ENCODE peak calls at places on chromosomes 13 and 19, in six cellular contexts. S is ovary, B is heart left ventricle, U is A549, E is tibial nerve, H is thyroid gland. G is an unnamed sample. For H3K4me1, the result is how much of the 10 kb centered on the place peaks cover.

GRCh38 chr19:23116802-23117571 is at the start of gene ZNF730:
- DNase-seq in H (peak), E (peak), U (no peak), S (peak), B (peak), G (peak)

GRCh38 chr13:79282976-79283375 is 123.1 kb downstream of the RBM26 start:
- DNase-seq in E (no peak), B (no peak), H (no peak), U (no peak), S (no peak), G (no peak)

GRCh38 chr19:39166571-39167391 is 30.0 kb upstream of the NCCRP1 start:
- DNase-seq in U (no peak), E (no peak), B (peak), S (peak), H (peak), G (peak)

GRCh38 chr19:7199613-7200533 is 94.3 kb downstream of the INSR start:
- DNase-seq in U (peak), S (no peak), E (no peak), H (no peak), B (no peak), G (peak)

GRCh38 chr13:76852991-76853390 is 33.2 kb downstream of the KCTD12 start:
- DNase-seq in S (no peak), U (no peak), H (no peak), B (no peak), E (no peak), G (no peak)

GRCh38 chr13:24493356-24493755 is 19.2 kb downstream of the PARP4 start:
- DNase-seq in B (no peak), H (no peak), E (no peak), U (no peak), S (no peak), G (no peak)

GRCh38 chr13:100660761-100661160 is 13.8 kb downstream of the TMTC4 start:
- DNase-seq in H (no peak), B (no peak), U (no peak), S (no peak), E (no peak), G (no peak)

GRCh38 chr13:110230661-110231347 is 76.2 kb downstream of the COL4A1 start:
- DNase-seq in U (no peak), S (no peak), E (no peak), B (no peak), H (no peak), G (no peak)

GRCh38 chr13:106520205-106521004 is 15.1 kb downstream of the EFNB2 start:
- DNase-seq in U (no peak), B (no peak), E (no peak), S (no peak), H (no peak), G (no peak)

GRCh38 chr19:16180611-16181010 is 4.6 kb upstream of the FAM32A start:
- DNase-seq in B (no peak), U (no peak), E (no peak), S (no peak), H (no peak), G (no peak)

GRCh38 chr13:27708325-27708724 is 84.0 kb upstream of the GSX1 start:
- DNase-seq in H (no peak), B (no peak), U (no peak), S (no peak), E (no peak), G (no peak)

GRCh38 chr13:53189162-53189561 is 160.5 kb downstream of the OLFM4 start:
- DNase-seq in U (no peak), E (no peak), B (no peak), S (no peak), H (no peak), G (no peak)

GRCh38 chr13:40375522-40376171 is 290.8 kb downstream of the FOXO1 start:
- DNase-seq in S (no peak), E (peak), U (no peak), H (no peak), B (no peak), G (no peak)

GRCh38 chr19:16024266-16025107 is 51.8 kb upstream of the TPM4 start:
- DNase-seq in U (no peak), S (no peak), E (no peak), H (no peak), B (no peak), G (no peak)

GRCh38 chr19:55687281-55688172 is 12.5 kb downstream of the EPN1 start:
- DNase-seq in B (no peak), U (no peak), H (no peak), S (peak), E (no peak), G (peak)

GRCh38 chr19:20238025-20238623 is 71.1 kb downstream of the ZNF486 start:
- DNase-seq in H (peak), S (peak), E (peak), U (no peak), B (peak), G (peak)

GRCh38 chr13:23411220-23411619 is 22.3 kb downstream of the SACS start:
- DNase-seq in U (no peak), E (no peak), B (no peak), H (no peak), S (no peak), G (no peak)

GRCh38 chr13:93786846-93787245 is 560.2 kb downstream of the GPC6 start:
- DNase-seq in U (no peak), H (no peak), B (no peak), E (no peak), S (no peak), G (no peak)

GRCh38 chr13:73326215-73326558 is 267.4 kb downstream of the KLF5 start:
- DNase-seq in E (no peak), U (no peak), S (no peak), B (no peak), H (no peak), G (no peak)

GRCh38 chr19:409515-410242 is 732 bp upstream of the C2CD4C start:
- DNase-seq in S (peak), B (no peak), E (peak), U (peak), H (peak), G (no peak)

GRCh38 chr13:51729853-51730553 is 74.0 kb downstream of the DHRS12 start:
- DNase-seq in B (no peak), U (no peak), E (no peak), H (no peak), S (peak), G (peak)

GRCh38 chr13:46684287-46685001 is 112.5 kb downstream of the ESD start:
- DNase-seq in U (no peak), S (no peak), B (no peak), E (no peak), H (no peak), G (no peak)

GRCh38 chr19:13404236-13404635 is 102.0 kb downstream of the CACNA1A start:
- DNase-seq in U (no peak), H (no peak), E (no peak), S (no peak), B (no peak), G (no peak)

GRCh38 chr13:40446365-40446764 is 220.1 kb downstream of the FOXO1 start:
- DNase-seq in S (no peak), B (no peak), H (no peak), E (no peak), U (no peak), G (no peak)

GRCh38 chr13:27001705-27002104 is 169.9 kb downstream of the USP12 start:
- DNase-seq in S (no peak), U (no peak), H (no peak), B (no peak), E (no peak), G (peak)

GRCh38 chr19:54470991-54471782 is 1.9 kb downstream of the CDC42EP5 start:
- DNase-seq in E (peak), S (peak), U (no peak), B (peak), H (no peak), G (peak)

GRCh38 chr13:44098559-44098958 is 218.9 kb downstream of the LACC1 start:
- DNase-seq in B (no peak), H (no peak), E (no peak), S (no peak), U (no peak), G (no peak)

GRCh38 chr13:111913790-111914189 is 153.2 kb upstream of the SOX1 start:
- DNase-seq in E (no peak), B (peak), H (no peak), S (peak), U (no peak), G (no peak)

GRCh38 chr19:48186015-48186414 is 15.5 kb downstream of the ZSWIM9 start:
- DNase-seq in H (no peak), U (no peak), S (no peak), E (no peak), B (no peak), G (no peak)

GRCh38 chr19:16898306-16899015 is 9.7 kb downstream of the F2RL3 start:
- DNase-seq in S (no peak), E (no peak), U (no peak), H (no peak), B (no peak), G (no peak)

GRCh38 chr13:60583911-60584753 is 187.1 kb downstream of the TDRD3 start:
- DNase-seq in B (no peak), E (peak), H (no peak), S (no peak), U (no peak), G (peak)

GRCh38 chr13:59975807-59976445 is 187.8 kb downstream of the DIAPH3 start:
- DNase-seq in S (no peak), H (no peak), E (no peak), U (no peak), B (no peak), G (no peak)

GRCh38 chr19:6374711-6375410 is 872 bp downstream of the PSPN start:
- DNase-seq in S (peak), B (no peak), H (no peak), U (no peak), E (no peak), G (no peak)

GRCh38 chr19:1062387-1063029 is 4.5 kb upstream of the ARHGAP45 start:
- DNase-seq in S (no peak), U (no peak), E (no peak), B (no peak), H (no peak), G (no peak)

GRCh38 chr13:34672631-34673030 is 269.4 kb upstream of the NBEA start:
- DNase-seq in U (no peak), H (no peak), E (no peak), B (no peak), S (no peak), G (no peak)

GRCh38 chr13:42985312-42986175 is 6.5 kb downstream of the EPSTI1 start:
- DNase-seq in H (no peak), E (no peak), U (no peak), S (no peak), B (no peak), G (peak)

GRCh38 chr13:25214371-25215252 is 42.5 kb upstream of the AMER2 start:
- DNase-seq in E (peak), H (no peak), B (no peak), U (no peak), S (peak), G (no peak)

GRCh38 chr19:38665950-38666661 is 18.7 kb downstream of the ACTN4 start:
- DNase-seq in H (peak), B (peak), S (peak), U (no peak), E (peak), G (peak)

GRCh38 chr19:29596885-29597525 is 9.1 kb upstream of the POP4 start:
- DNase-seq in H (no peak), S (no peak), E (no peak), U (no peak), B (no peak), G (no peak)

GRCh38 chr19:49766938-49767315 is at the start of gene AP2A1:
- DNase-seq in H (no peak), B (no peak), S (no peak), U (no peak), E (peak), G (no peak)
- TF ChIP-seq POLR2A in H (no peak), B (peak), S (peak), U (peak), E (peak), G (peak)

DNA sequence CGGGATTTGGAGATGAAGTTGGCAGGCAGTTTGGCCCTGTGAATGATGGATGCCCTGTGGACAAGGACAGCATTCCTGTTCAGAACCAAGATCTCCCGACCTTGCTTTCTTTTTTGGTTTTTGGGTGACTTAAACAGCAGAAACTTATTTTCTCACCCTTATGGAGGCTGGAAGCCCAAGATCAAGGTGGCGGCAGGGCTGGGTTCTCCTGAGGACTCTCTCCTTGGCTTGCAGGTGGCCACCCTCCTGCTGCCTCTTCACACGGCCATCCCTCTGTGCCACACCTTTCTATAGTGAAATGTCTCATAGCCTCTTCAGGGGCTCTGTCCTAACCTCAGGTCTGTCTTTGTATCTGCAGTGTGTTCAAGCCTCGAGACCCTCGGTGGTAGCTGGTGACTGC is 14.0 kb downstream of the ZNF333 start:
- DNase-seq in S (no peak), U (no peak), B (no peak), E (no peak), H (no peak), G (no peak)
- H3K4me1 ChIP-seq in S (under half), U (under half), B (under half), E (under half), H (under half), G (under half)

GRCh38 chr13:33204130-33204927 is 81.2 kb downstream of the STARD13 start:
- DNase-seq in E (peak), U (no peak), S (peak), H (no peak), B (peak), G (peak)
- TF ChIP-seq POLR2A in E (no peak), U (no peak), S (no peak), H (no peak), B (no peak), G (no peak)

GRCh38 chr13:30737511-30738342 is 2.4 kb downstream of the ALOX5AP start:
- DNase-seq in U (no peak), H (no peak), B (peak), S (no peak), E (no peak), G (no peak)

GRCh38 chr13:30735025-30735967 is at the start of gene ALOX5AP:
- DNase-seq in B (no peak), U (no peak), E (no peak), S (no peak), H (no peak), G (peak)

GRCh38 chr13:30736461-30736860 is 1.1 kb downstream of the ALOX5AP start:
- DNase-seq in S (no peak), E (no peak), B (no peak), H (no peak), U (no peak), G (no peak)

GRCh38 chr13:30738526-30738925 is 3.2 kb downstream of the ALOX5AP start:
- DNase-seq in B (no peak), S (no peak), U (no peak), E (no peak), H (no peak), G (no peak)

GRCh38 chr13:30736921-30737320 is 1.6 kb downstream of the ALOX5AP start:
- DNase-seq in B (no peak), S (no peak), E (no peak), H (no peak), U (no peak), G (no peak)
- H3K4me1 ChIP-seq in B (under half), S (under half), E (under half), H (under half), U (under half), G (under half)

GRCh38 chr19:18281082-18282020 is at the start of gene JUND:
- DNase-seq in B (peak), E (peak), H (peak), U (peak), S (peak), G (peak)

GRCh38 chr19:18283338-18283737 is 1.9 kb upstream of the JUND start:
- DNase-seq in B (no peak), U (no peak), H (no peak), S (peak), E (no peak), G (no peak)

GRCh38 chr19:18282021-18282787 is 782 bp upstream of the JUND start:
- DNase-seq in S (peak), E (no peak), H (peak), B (no peak), U (no peak), G (no peak)

GRCh38 chr19:18284710-18285430 is 3.4 kb upstream of the JUND start:
- DNase-seq in U (no peak), H (no peak), E (no peak), S (peak), B (no peak), G (no peak)

GRCh38 chr19:18282788-18283141 is 1.3 kb upstream of the JUND start:
- DNase-seq in S (no peak), H (no peak), B (no peak), E (no peak), U (no peak), G (peak)
- TF ChIP-seq POLR2A in S (no peak), H (no peak), B (no peak), E (no peak), U (no peak), G (no peak)